ENCODE peak calls at places on chromosomes 16 and 17, in four cellular contexts. K, O, X and Z are unnamed samples.

GRCh38 chr16:16148755-16149154 is 74.5 kb downstream of the ABCC6 start:
- DNase-seq in K (no peak), O (no peak), X (no peak), Z (peak; percentile 16)

GRCh38 chr16:15857779-15858560 is 1.1 kb upstream of the MYH11 start:
- DNase-seq in K (peak; percentile 54), O (peak; percentile 50), X (peak; percentile 69), Z (peak; percentile 70)

GRCh38 chr16:2282866-2283555 is 15.1 kb upstream of the RNPS1 start:
- DNase-seq in K (no peak), O (no peak), X (no peak), Z (no peak)

GRCh38 chr17:37212184-37212583 is 163.6 kb upstream of the C17orf78 start:
- DNase-seq in K (no peak), O (no peak), X (peak; percentile 6), Z (no peak)

GRCh38 chr16:66366433-66367299 is at the start of gene CDH5:
- DNase-seq in K (no peak), O (no peak), X (no peak), Z (no peak)

GRCh38 chr16:86388976-86389375 is 121.4 kb upstream of the FOXF1 start:
- DNase-seq in K (no peak), O (no peak), X (no peak), Z (no peak)

GRCh38 chr17:77312786-77313599 is 172.2 kb downstream of the SEC14L1 start:
- DNase-seq in K (no peak), O (peak; percentile 82), X (peak; percentile 67), Z (no peak)

GRCh38 chr17:29019475-29020181 is 13.8 kb upstream of the SEZ6 start:
- DNase-seq in K (peak; percentile 74), O (no peak), X (no peak), Z (peak; percentile 52)

GRCh38 chr16:77285676-77286075 is 86.5 kb downstream of the SYCE1L start:
- DNase-seq in K (no peak), O (no peak), X (no peak), Z (no peak)

GRCh38 chr16:73054732-73055481 is 7.0 kb upstream of the ZFHX3 start:
- DNase-seq in K (no peak), O (peak; percentile 77), X (peak; percentile 83), Z (peak; percentile 51)

GRCh38 chr16:79756571-79756970 is 156.0 kb upstream of the MAF start:
- DNase-seq in K (no peak), O (no peak), X (no peak), Z (no peak)

GRCh38 chr16:23807028-23807427 is 28.8 kb upstream of the PRKCB start:
- DNase-seq in K (no peak), O (no peak), X (no peak), Z (no peak)

GRCh38 chr17:73336613-73337400 is 25.0 kb upstream of the CDC42EP4 start:
- DNase-seq in K (no peak), O (no peak), X (no peak), Z (no peak)

GRCh38 chr16:11843206-11843605 is 8.1 kb downstream of the RSL1D1 start:
- DNase-seq in K (no peak), O (no peak), X (no peak), Z (no peak)

GRCh38 chr16:72878301-72879269 is 169.3 kb downstream of the ZFHX3 start:
- DNase-seq in K (no peak), O (peak; percentile 75), X (peak; percentile 93), Z (peak; percentile 16)

GRCh38 chr16:54135361-54136275 is 151.0 kb downstream of the IRX3 start:
- DNase-seq in K (no peak), O (peak; percentile 68), X (peak; percentile 59), Z (peak; percentile 31)

GRCh38 chr17:79388556-79389295 is 222.1 kb downstream of the RBFOX3 start:
- DNase-seq in K (peak; percentile 90), O (peak; percentile 27), X (peak; percentile 16), Z (peak; percentile 65)

GRCh38 chr16:49620158-49620867 is 235.6 kb downstream of the ZNF423 start:
- DNase-seq in K (peak; percentile 24), O (peak; percentile 53), X (peak; percentile 89), Z (no peak)

GRCh38 chr17:48517478-48517877 is 13.3 kb downstream of the HOXB1 start:
- DNase-seq in K (no peak), O (no peak), X (no peak), Z (no peak)

GRCh38 chr17:34299017-34299416 is 13.5 kb downstream of the CCL11 start:
- DNase-seq in K (no peak), O (no peak), X (no peak), Z (no peak)

GRCh38 chr17:57706761-57707160 is 38.3 kb downstream of the CCDC182 start:
- DNase-seq in K (no peak), O (no peak), X (no peak), Z (no peak)

GRCh38 chr16:10120953-10121352 is 61.3 kb downstream of the GRIN2A start:
- DNase-seq in K (no peak), O (no peak), X (no peak), Z (no peak)

GRCh38 chr16:15714393-15715172 is 64.5 kb downstream of the NDE1 start:
- DNase-seq in K (no peak), O (no peak), X (no peak), Z (no peak)

GRCh38 chr17:39928868-39929651 is 1.5 kb downstream of the LRRC3C start:
- DNase-seq in K (no peak), O (peak; percentile 96), X (peak; percentile 98), Z (no peak)

GRCh38 chr17:37116802-37117201 is 168.0 kb downstream of the AATF start:
- DNase-seq in K (peak; percentile 24), O (no peak), X (no peak), Z (no peak)

GRCh38 chr17:73635101-73635767 is 9.0 kb downstream of the SDK2 start:
- DNase-seq in K (no peak), O (no peak), X (no peak), Z (no peak)

GRCh38 chr17:35773674-35774425 is 13.2 kb downstream of the C17orf50 start:
- DNase-seq in K (no peak), O (no peak), X (peak; percentile 22), Z (no peak)

GRCh38 chr17:39996789-39997188 is 16.2 kb downstream of the PSMD3 start:
- DNase-seq in K (no peak), O (no peak), X (no peak), Z (no peak)

GRCh38 chr17:12634789-12635414 is 30.8 kb upstream of the MYOCD start:
- DNase-seq in K (no peak), O (no peak), X (no peak), Z (peak; percentile 97)

GRCh38 chr16:3282103-3282746 is 1.1 kb upstream of the ZNF263 start:
- DNase-seq in K (peak; percentile 82), O (peak; percentile 69), X (peak; percentile 87), Z (peak; percentile 87)

GRCh38 chr17:70106551-70106950 is 31.5 kb downstream of the KCNJ16 start:
- DNase-seq in K (no peak), O (no peak), X (no peak), Z (no peak)

GRCh38 chr17:79027274-79027924 is 3.4 kb downstream of the C1QTNF1 start:
- DNase-seq in K (no peak), O (no peak), X (no peak), Z (peak; percentile 58)

GRCh38 chr16:54152362-54153239 is 134.0 kb downstream of the IRX3 start:
- DNase-seq in K (no peak), O (no peak), X (no peak), Z (peak; percentile 87)

GRCh38 chr17:76154292-76154691 is 13.2 kb upstream of the FOXJ1 start:
- DNase-seq in K (no peak), O (peak; percentile 10), X (no peak), Z (no peak)

GRCh38 chr16:49528564-49529150 is 155.1 kb downstream of the C16orf78 start:
- DNase-seq in K (no peak), O (no peak), X (no peak), Z (no peak)

GRCh38 chr16:12467418-12468210 is 336.1 kb downstream of the CPPED1 start:
- DNase-seq in K (no peak), O (no peak), X (no peak), Z (no peak)

GRCh38 chr17:44218344-44219125 is 940 bp downstream of the UBTF start:
- DNase-seq in K (peak; percentile 85), O (peak; percentile 83), X (peak; percentile 94), Z (peak; percentile 94)

GRCh38 chr17:63631626-63632025 is 9.4 kb downstream of the MAP3K3 start:
- DNase-seq in K (peak; percentile 46), O (no peak), X (no peak), Z (no peak)

GRCh38 chr16:84751947-84752346 is 52.1 kb downstream of the USP10 start:
- DNase-seq in K (no peak), O (no peak), X (no peak), Z (no peak)
- H3K4me1 ChIP-seq in K (no peaks in the 10 kb centered on the region), O (peaks cover 18% of the 10 kb centered on the region), X (peaks cover 4% of the 10 kb centered on the region), Z (no peaks in the 10 kb centered on the region)

GRCh38 chr16:27760845-27761176 is 210.9 kb downstream of the KATNIP start:
- DNase-seq in K (no peak), O (no peak), X (no peak), Z (no peak)

GRCh38 chr16:27759301-27759871 is 209.4 kb downstream of the KATNIP start:
- DNase-seq in K (no peak), O (peak; percentile 72), X (peak; percentile 51), Z (peak; percentile 45)

GRCh38 chr16:27762441-27762840 is 212.5 kb downstream of the KATNIP start:
- DNase-seq in K (no peak), O (peak; percentile 58), X (peak; percentile 49), Z (no peak)

GRCh38 chr16:27759947-27760844 is 210.3 kb downstream of the KATNIP start:
- DNase-seq in K (no peak), O (no peak), X (no peak), Z (peak; percentile 48)

GRCh38 chr16:27761816-27762215 is 211.9 kb downstream of the KATNIP start:
- DNase-seq in K (no peak), O (no peak), X (no peak), Z (no peak)
- H3K4me2 ChIP-seq in K (no peak overlapping the region), O (no peak overlapping the region), X (no peak overlapping the region), Z (no peak overlapping the region)

GRCh38 chr16:87391950-87392822 is at the start of gene MAP1LC3B:
- DNase-seq in K (peak; percentile 96), O (peak; percentile 94), X (peak; percentile 94), Z (peak; percentile 97)

GRCh38 chr16:87390641-87391323 is 1.4 kb upstream of the MAP1LC3B start:
- DNase-seq in K (no peak), O (no peak), X (no peak), Z (no peak)

GRCh38 chr16:87392823-87393679 is 915 bp downstream of the MAP1LC3B start:
- DNase-seq in K (peak; percentile 50), O (peak; percentile 47), X (peak; percentile 57), Z (peak; percentile 69)

GRCh38 chr16:87389245-87389644 is 2.9 kb upstream of the MAP1LC3B start:
- DNase-seq in K (no peak), O (no peak), X (no peak), Z (no peak)

GRCh38 chr16:87391324-87391949 is 699 bp upstream of the MAP1LC3B start:
- DNase-seq in K (peak; percentile 67), O (no peak), X (peak; percentile 62), Z (peak; percentile 75)
- H2BK5ac ChIP-seq in K (no peak overlapping the region), O (peak overlapping the region; percentile 86), X (peak overlapping the region; percentile 90), Z (peak overlapping the region; percentile 35)

GRCh38 chr16:78444-79145 is 570 bp downstream of the MPG start:
- DNase-seq in K (no peak), O (peak; percentile 52), X (peak; percentile 66), Z (no peak)

GRCh38 chr16:77807-78443 is at the start of gene MPG:
- DNase-seq in K (peak; percentile 79), O (peak; percentile 72), X (peak; percentile 83), Z (peak; percentile 76)

GRCh38 chr16:75580-76501 is 2.2 kb upstream of the MPG start:
- DNase-seq in K (peak; percentile 83), O (peak; percentile 86), X (peak; percentile 94), Z (peak; percentile 92)

GRCh38 chr16:76535-77272 is 1.3 kb upstream of the MPG start:
- DNase-seq in K (no peak), O (peak; percentile 95), X (peak; percentile 96), Z (peak; percentile 49)

GRCh38 chr16:77273-77806 is 685 bp upstream of the MPG start:
- DNase-seq in K (peak; percentile 71), O (peak; percentile 61), X (peak; percentile 88), Z (peak; percentile 84)
- H3K4me1 ChIP-seq in K (peaks cover 6% of the 10 kb centered on the region), O (peaks cover 43% of the 10 kb centered on the region), X (peaks cover 76% of the 10 kb centered on the region), Z (peaks cover 36% of the 10 kb centered on the region)